ENCODE peak calls at places on chromosomes 4 and X, in eight cellular contexts. Q, O, N, L, S, K, R and Z are unnamed samples.

GRCh38 chrX:13489451-13489850 is 80.0 kb upstream of the EGFL6 start:
- DNase-seq in Q (no peak), O (peak; percentile 76), N (no peak), L (peak; percentile 69), S (peak; percentile 76), K (no peak), R (peak; percentile 28), Z (no peak)

GRCh38 chr4:160175064-160175643 is 1072.3 kb downstream of the RAPGEF2 start:
- DNase-seq in Q (no peak), O (no peak), N (no peak), L (no peak), S (peak; percentile 1), K (no peak), R (no peak), Z (no peak)

GRCh38 chr4:78432896-78433295 is 118.7 kb upstream of the ANXA3 start:
- DNase-seq in Q (no peak), O (no peak), N (no peak), L (no peak), S (peak; percentile 1), K (no peak), R (no peak), Z (no peak)

GRCh38 chr4:75525108-75525507 is 10.8 kb downstream of the THAP6 start:
- DNase-seq in Q (no peak), O (no peak), N (no peak), L (no peak), S (no peak), K (no peak), R (no peak), Z (no peak)

GRCh38 chr4:185744946-185745345 is 67.0 kb downstream of the SORBS2 start:
- DNase-seq in Q (no peak), O (no peak), N (no peak), L (no peak), S (no peak), K (no peak), R (no peak), Z (no peak)

GRCh38 chr4:97911236-97911906 is 231.9 kb downstream of the STPG2 start:
- DNase-seq in Q (no peak), O (no peak), N (peak; percentile 57), L (no peak), S (peak; percentile 1), K (no peak), R (no peak), Z (no peak)

GRCh38 chr4:76809594-76810305 is 88.2 kb downstream of the SOWAHB start:
- DNase-seq in Q (no peak), O (no peak), N (no peak), L (peak; percentile 47), S (no peak), K (no peak), R (no peak), Z (no peak)

GRCh38 chrX:10173331-10173900 is 16.6 kb downstream of the CLCN4 start:
- DNase-seq in Q (no peak), O (peak; percentile 93), N (peak; percentile 79), L (no peak), S (peak; percentile 55), K (no peak), R (peak; percentile 55), Z (no peak)

GRCh38 chr4:26083987-26084386 is 170.0 kb downstream of the SMIM20 start:
- DNase-seq in Q (no peak), O (no peak), N (no peak), L (no peak), S (peak; percentile 94), K (no peak), R (no peak), Z (no peak)

GRCh38 chr4:5722328-5722727 is 11.3 kb downstream of the EVC start:
- DNase-seq in Q (no peak), O (no peak), N (no peak), L (no peak), S (peak; percentile 65), K (no peak), R (no peak), Z (no peak)

GRCh38 chr4:89111833-89112563 is 665 bp downstream of the TIGD2 start:
- DNase-seq in Q (no peak), O (peak; percentile 32), N (no peak), L (no peak), S (peak; percentile 57), K (no peak), R (no peak), Z (no peak)

GRCh38 chr4:146073517-146073916 is 102.0 kb upstream of the LSM6 start:
- DNase-seq in Q (no peak), O (no peak), N (no peak), L (no peak), S (no peak), K (no peak), R (no peak), Z (no peak)

GRCh38 chr4:156634612-156635011 is 337.0 kb downstream of the PDGFC start:
- DNase-seq in Q (no peak), O (peak; percentile 70), N (no peak), L (no peak), S (peak; percentile 84), K (no peak), R (no peak), Z (no peak)

GRCh38 chrX:140918398-140919043 is 83.9 kb upstream of the SPANXB1 start:
- DNase-seq in Q (no peak), O (peak; percentile 71), N (peak; percentile 33), L (no peak), S (peak; percentile 86), K (no peak), R (peak; percentile 4), Z (no peak)

GRCh38 chr4:127781303-127782024 is 658 bp upstream of the HSPA4L start:
- DNase-seq in Q (peak; percentile 80), O (peak; percentile 62), N (no peak), L (peak; percentile 76), S (no peak), K (no peak), R (peak; percentile 47), Z (peak; percentile 76)

GRCh38 chr4:161919442-161920220 is 244.2 kb downstream of the FSTL5 start:
- DNase-seq in Q (no peak), O (no peak), N (no peak), L (no peak), S (no peak), K (no peak), R (no peak), Z (no peak)

GRCh38 chr4:88892646-88893045 is 164.3 kb downstream of the FAM13A start:
- DNase-seq in Q (no peak), O (no peak), N (no peak), L (no peak), S (no peak), K (no peak), R (no peak), Z (no peak)

GRCh38 chr4:4704267-4704666 is 155.2 kb upstream of the MSX1 start:
- DNase-seq in Q (no peak), O (peak; percentile 47), N (no peak), L (no peak), S (peak; percentile 39), K (no peak), R (no peak), Z (no peak)

GRCh38 chrX:131734621-131735020 is 190.7 kb downstream of the OR13H1 start:
- DNase-seq in Q (peak; percentile 78), O (peak; percentile 72), N (no peak), L (no peak), S (peak; percentile 21), K (no peak), R (peak; percentile 4), Z (no peak)

GRCh38 chr4:98151145-98151929 is 8.1 kb upstream of the STPG2 start:
- DNase-seq in Q (no peak), O (no peak), N (no peak), L (no peak), S (peak; percentile 19), K (no peak), R (no peak), Z (no peak)

GRCh38 chr4:38856524-38857337 is at the start of gene TLR6:
- DNase-seq in Q (no peak), O (peak; percentile 74), N (peak; percentile 40), L (no peak), S (peak; percentile 79), K (no peak), R (peak; percentile 53), Z (no peak)

GRCh38 chr4:140330311-140330900 is 43.0 kb upstream of the SCOC start:
- DNase-seq in Q (no peak), O (peak; percentile 57), N (no peak), L (no peak), S (peak; percentile 37), K (no peak), R (no peak), Z (no peak)

GRCh38 chr4:61408163-61408562 is 208.0 kb downstream of the ADGRL3 start:
- DNase-seq in Q (no peak), O (no peak), N (no peak), L (no peak), S (no peak), K (no peak), R (no peak), Z (no peak)

GRCh38 chrX:77493677-77494553 is 46.7 kb downstream of the FGF16 start:
- DNase-seq in Q (no peak), O (peak; percentile 22), N (peak; percentile 60), L (no peak), S (peak; percentile 81), K (no peak), R (no peak), Z (no peak)

GRCh38 chrX:22203186-22203585 is 69.5 kb upstream of the CBLL2 start:
- DNase-seq in Q (no peak), O (no peak), N (no peak), L (no peak), S (no peak), K (no peak), R (no peak), Z (no peak)

GRCh38 chr4:170040031-170040680 is 14.0 kb upstream of the MFAP3L start:
- DNase-seq in Q (no peak), O (no peak), N (no peak), L (no peak), S (no peak), K (no peak), R (no peak), Z (no peak)

GRCh38 chr4:76585897-76586360 is 150.9 kb downstream of the SHROOM3 start:
- DNase-seq in Q (peak; percentile 93), O (peak; percentile 51), N (peak; percentile 91), L (peak; percentile 84), S (peak; percentile 75), K (peak; percentile 8), R (peak; percentile 77), Z (peak; percentile 88)

GRCh38 chr4:76895619-76896018 is 2.3 kb downstream of the SOWAHB start:
- DNase-seq in Q (no peak), O (no peak), N (no peak), L (no peak), S (no peak), K (no peak), R (no peak), Z (no peak)

GRCh38 chr4:158636619-158637018 is 35.1 kb downstream of the C4orf46 start:
- DNase-seq in Q (no peak), O (no peak), N (no peak), L (no peak), S (no peak), K (no peak), R (no peak), Z (no peak)

GRCh38 chr4:150049682-150050081 is 28.6 kb upstream of the DCLK2 start:
- DNase-seq in Q (no peak), O (no peak), N (no peak), L (no peak), S (no peak), K (no peak), R (no peak), Z (no peak)

GRCh38 chr4:2220016-2220620 is 21.8 kb downstream of the HAUS3 start:
- DNase-seq in Q (no peak), O (peak; percentile 69), N (peak; percentile 86), L (peak; percentile 79), S (peak; percentile 69), K (peak; percentile 30), R (peak; percentile 59), Z (peak; percentile 80)